ENCODE peak calls at places on chromosomes 16 and 17, in eight cellular contexts. F is posterior vena cava, U is ecto neural progenitor cell, H is RPMI8226, E is NCI-H460, O is hypothalamus, G is NCI-H1417, P is B cell. C is an unnamed sample.

GRCh38 chr16:21083729-21084268 is 66.8 kb downstream of the DNAH3 start:
- DNase-seq in P (peak; percentile 59), F (peak; percentile 87), H (peak; percentile 47), O (no peak), U (peak; percentile 77), E (peak; percentile 52), G (peak; percentile 21), C (peak; percentile 11)

GRCh38 chr17:58319181-58320162 is 9.1 kb downstream of the TSPOAP1 start:
- DNase-seq in U (no peak), E (no peak), F (peak; percentile 77), P (no peak), H (no peak), G (no peak), O (no peak), C (no peak)

GRCh38 chr16:10770907-10771306 is 27.3 kb downstream of the NUBP1 start:
- DNase-seq in G (no peak), F (no peak), E (no peak), O (no peak), U (no peak), P (no peak), H (no peak), C (no peak)

GRCh38 chr17:2056221-2057129 is 1.6 kb downstream of the HIC1 start:
- DNase-seq in F (peak; percentile 85), U (peak; percentile 79), E (no peak), H (no peak), P (peak; percentile 66), O (no peak), G (no peak), C (peak; percentile 43)

GRCh38 chr17:17227608-17228520 is 9.1 kb downstream of the FLCN start:
- DNase-seq in U (no peak), G (no peak), F (peak; percentile 65), H (no peak), P (no peak), O (no peak), E (no peak), C (no peak)

GRCh38 chr17:69916761-69917160 is 158.3 kb upstream of the KCNJ16 start:
- DNase-seq in U (no peak), H (no peak), G (no peak), F (no peak), P (no peak), O (no peak), E (no peak), C (no peak)

GRCh38 chr16:165539-166374 is at the start of gene HBM:
- DNase-seq in E (no peak), U (no peak), P (peak; percentile 39), G (peak; percentile 23), F (no peak), H (no peak), O (no peak), C (no peak)

GRCh38 chr16:2769100-2769529 is 8.0 kb downstream of the ELOB start:
- DNase-seq in E (no peak), H (no peak), O (no peak), P (no peak), G (no peak), U (no peak), F (peak; percentile 76), C (no peak)

GRCh38 chr17:43648916-43649315 is 12.8 kb downstream of the MEOX1 start:
- DNase-seq in H (no peak), E (no peak), G (no peak), P (no peak), F (no peak), O (no peak), U (no peak), C (no peak)

GRCh38 chr17:76678330-76678729 is 32.4 kb downstream of the MXRA7 start:
- DNase-seq in E (no peak), U (no peak), H (no peak), F (no peak), G (no peak), P (no peak), O (no peak), C (no peak)

GRCh38 chr16:69494993-69495392 is 70.6 kb downstream of the CYB5B start:
- DNase-seq in G (no peak), F (peak; percentile 44), E (no peak), O (no peak), U (no peak), P (no peak), H (peak; percentile 47), C (no peak)

GRCh38 chr17:4600563-4600962 is 16.2 kb downstream of the SMTNL2 start:
- DNase-seq in G (peak; percentile 24), P (no peak), E (no peak), U (peak; percentile 65), F (no peak), O (no peak), H (no peak), C (no peak)

GRCh38 chr16:12120331-12120981 is 143.9 kb downstream of the SNX29 start:
- DNase-seq in P (no peak), E (peak; percentile 58), F (peak; percentile 82), O (no peak), U (no peak), G (peak; percentile 30), H (no peak), C (no peak)

GRCh38 chr17:235831-236640 is 54.6 kb upstream of the DOC2B start:
- DNase-seq in E (no peak), U (no peak), G (no peak), P (no peak), F (peak; percentile 68), H (no peak), O (no peak), C (no peak)

GRCh38 chr17:40960144-40960543 is 6.6 kb downstream of the KRT39 start:
- DNase-seq in F (no peak), O (no peak), U (no peak), E (no peak), H (no peak), P (no peak), G (no peak), C (no peak)

GRCh38 chr17:79042421-79043190 is 18.6 kb downstream of the C1QTNF1 start:
- DNase-seq in H (peak; percentile 58), E (peak; percentile 56), U (peak; percentile 77), F (peak; percentile 86), G (peak; percentile 32), P (peak; percentile 69), O (no peak), C (peak; percentile 84)

GRCh38 chr16:70740919-70741778 is 55.3 kb upstream of the MTSS2 start:
- DNase-seq in F (no peak), H (no peak), U (no peak), G (no peak), E (no peak), O (no peak), P (no peak), C (no peak)

GRCh38 chr16:86239381-86239780 is 270.9 kb upstream of the FOXF1 start:
- DNase-seq in H (no peak), U (no peak), G (no peak), F (no peak), P (no peak), O (no peak), E (no peak), C (no peak)

GRCh38 chr17:13520899-13521572 is 80.7 kb downstream of the HS3ST3A1 start:
- DNase-seq in U (no peak), H (no peak), O (no peak), P (no peak), E (no peak), F (no peak), G (no peak), C (no peak)

GRCh38 chr17:50562266-50563094 is 2.0 kb downstream of the CACNA1G start:
- DNase-seq in E (no peak), G (no peak), O (no peak), P (peak; percentile 45), U (no peak), F (no peak), H (no peak), C (no peak)

GRCh38 chr17:17824780-17825614 is 11.8 kb downstream of the SREBF1 start:
- DNase-seq in P (no peak), E (no peak), O (no peak), H (peak; percentile 40), F (no peak), G (no peak), U (no peak), C (no peak)